ENCODE peak calls at places on chromosomes 7 and 10, in seven cellular contexts. Y, V, O, N, S, E and R are unnamed samples.

GRCh38 chr7:113664867-113665266 is 253.9 kb downstream of the PPP1R3A start:
- DNase-seq in O (no peak), S (no peak), E (no peak), V (peak), Y (no peak), N (no peak), R (no peak)

GRCh38 chr7:27080844-27081423 is 14.9 kb downstream of the HOXA1 start:
- DNase-seq in Y (no peak), E (no peak), S (no peak), V (peak), O (no peak), N (peak), R (no peak)

GRCh38 chr7:15397921-15398560 is 163.8 kb downstream of the AGMO start:
- DNase-seq in N (no peak), E (no peak), V (no peak), O (no peak), S (no peak), Y (no peak), R (no peak)

GRCh38 chr7:75536940-75537538 is 44.9 kb downstream of the SPDYE5 start:
- DNase-seq in S (no peak), O (no peak), N (no peak), E (no peak), V (no peak), Y (no peak), R (no peak)

GRCh38 chr10:113228570-113228969 is 278.5 kb downstream of the TCF7L2 start:
- DNase-seq in O (no peak), N (no peak), E (peak), Y (no peak), V (peak), S (no peak), R (no peak)

GRCh38 chr7:102291056-102291915 is 4.6 kb downstream of the SH2B2 start:
- DNase-seq in S (no peak), E (no peak), V (no peak), N (no peak), O (no peak), Y (no peak), R (no peak)

GRCh38 chr7:129875745-129876411 is 76.9 kb downstream of the UBE2H start:
- DNase-seq in V (peak), N (peak), Y (no peak), S (no peak), E (peak), O (no peak), R (no peak)

GRCh38 chr10:27390681-27391080 is 113.4 kb upstream of the RAB18 start:
- DNase-seq in Y (no peak), E (peak), N (no peak), O (no peak), V (peak), S (no peak), R (no peak)

GRCh38 chr10:3829193-3830050 is 44.4 kb upstream of the KLF6 start:
- DNase-seq in O (peak), E (no peak), V (no peak), Y (no peak), S (no peak), N (peak), R (no peak)

GRCh38 chr7:66224171-66224773 is 19.1 kb downstream of the TPST1 start:
- DNase-seq in O (no peak), V (no peak), Y (no peak), N (no peak), S (peak), E (no peak), R (no peak)

GRCh38 chr7:66221442-66221841 is 16.3 kb downstream of the TPST1 start:
- DNase-seq in V (no peak), S (no peak), N (no peak), O (no peak), E (no peak), Y (no peak), R (no peak)

GRCh38 chr7:66216687-66217086 is 11.6 kb downstream of the TPST1 start:
- DNase-seq in Y (no peak), O (no peak), V (no peak), E (no peak), S (no peak), N (no peak), R (no peak)

DNA sequence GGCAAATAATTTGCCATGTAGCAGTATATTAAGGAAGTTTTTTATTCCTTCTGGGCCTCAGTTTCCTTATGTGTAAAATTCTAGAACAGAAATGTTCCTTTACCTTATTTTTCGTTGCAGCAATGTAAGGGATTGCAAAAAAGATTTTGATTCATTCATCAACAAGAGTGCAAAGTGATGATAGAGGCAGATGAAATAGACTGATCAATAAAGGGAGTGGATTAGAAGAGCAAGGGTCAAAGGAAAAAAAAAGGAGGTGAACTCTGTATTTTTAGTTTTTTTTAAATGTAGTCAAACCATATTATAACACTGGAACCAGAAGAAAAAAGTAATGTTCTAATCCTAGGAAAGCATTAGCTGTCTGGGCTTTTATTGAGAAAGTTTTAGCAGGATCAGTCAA is 14.7 kb downstream of the TPST1 start:
- DNase-seq in E (no peak), O (no peak), Y (no peak), V (no peak), S (no peak), N (no peak), R (no peak)
- H3K23ac ChIP-seq in E (no peak), O (no peak), Y (no peak), V (no peak), S (no peak), N (no peak), R (no peak)

GRCh38 chr10:42650374-42650773 is 12.0 kb upstream of the ZNF33B start:
- DNase-seq in Y (no peak), S (no peak), O (no peak), E (no peak), N (no peak), V (no peak), R (no peak)

GRCh38 chr10:42648512-42648911 is 10.1 kb upstream of the ZNF33B start:
- DNase-seq in Y (no peak), N (no peak), E (no peak), O (no peak), V (no peak), S (no peak), R (no peak)

GRCh38 chr10:42654419-42654818 is 16.0 kb upstream of the ZNF33B start:
- DNase-seq in E (no peak), S (no peak), O (no peak), Y (no peak), N (no peak), V (no peak), R (no peak)

GRCh38 chr10:42646692-42647640 is 8.6 kb upstream of the ZNF33B start:
- DNase-seq in O (no peak), Y (peak), S (no peak), N (no peak), E (no peak), V (no peak), R (no peak)

DNA sequence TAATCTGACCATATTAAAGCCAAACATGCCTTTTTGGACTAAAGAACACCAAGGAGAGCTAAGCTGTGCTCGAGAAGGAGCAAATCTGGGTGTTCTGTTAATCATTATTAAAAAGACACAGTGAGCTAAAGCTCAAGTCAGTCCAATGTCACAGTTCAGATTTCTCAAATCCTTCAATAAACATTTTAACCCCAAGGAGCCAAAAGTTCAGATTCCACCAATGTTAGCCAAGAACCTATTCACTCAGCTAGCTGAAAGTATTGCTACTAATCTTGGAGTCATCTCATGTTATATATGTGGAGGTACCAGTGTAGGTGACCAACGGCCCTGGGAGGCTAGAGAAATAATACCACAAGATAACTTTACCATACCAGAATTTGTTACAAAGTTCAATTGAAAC is 14.5 kb upstream of the ZNF33B start:
- DNase-seq in E (no peak), O (no peak), N (no peak), Y (no peak), S (no peak), V (no peak), R (no peak)
- H2AK5ac ChIP-seq in E (no peak), O (no peak), N (no peak), Y (no peak), S (no peak), V (no peak), R (no peak)

GRCh38 chr7:4683043-4683883 is 1.2 kb downstream of the FOXK1 start:
- DNase-seq in E (no peak), N (no peak), V (no peak), S (no peak), O (no peak), Y (no peak), R (no peak)
- H3K18ac ChIP-seq in E (peak), N (peak), V (peak), S (no peak), O (peak), Y (peak), R (peak)

GRCh38 chr10:52187521-52188258 is 126.4 kb upstream of the DKK1 start:
- DNase-seq in Y (no peak), S (no peak), N (peak), O (no peak), V (no peak), E (no peak), R (no peak)

GRCh38 chr10:52191049-52191448 is 123.0 kb upstream of the DKK1 start:
- DNase-seq in S (no peak), E (no peak), Y (no peak), O (no peak), V (no peak), N (no peak), R (no peak)

GRCh38 chr10:52185256-52185655 is 128.8 kb upstream of the DKK1 start:
- DNase-seq in O (no peak), V (no peak), E (no peak), N (no peak), S (no peak), Y (no peak), R (no peak)
- H3K23ac ChIP-seq in O (no peak), V (no peak), E (no peak), N (no peak), S (no peak), Y (no peak), R (no peak)

GRCh38 chr10:68096913-68097509 is 12.3 kb upstream of the MYPN start:
- DNase-seq in O (peak), E (peak), S (no peak), N (peak), V (peak), Y (peak), R (no peak)
- H2AK5ac ChIP-seq in O (no peak), E (no peak), S (no peak), N (no peak), V (peak), Y (no peak), R (no peak)

GRCh38 chr7:44064791-44065430 is 456 bp downstream of the PGAM2 start:
- DNase-seq in Y (no peak), V (no peak), S (no peak), N (no peak), E (no peak), O (no peak), R (no peak)
- H3K18ac ChIP-seq in Y (no peak), V (no peak), S (no peak), N (no peak), E (no peak), O (peak), R (peak)

GRCh38 chr10:132224343-132225072 is 37.8 kb downstream of the DPYSL4 start:
- DNase-seq in V (peak), Y (no peak), S (no peak), N (no peak), O (no peak), E (no peak), R (no peak)

GRCh38 chr10:132223156-132223590 is 36.4 kb downstream of the DPYSL4 start:
- DNase-seq in E (peak), V (peak), N (peak), O (peak), Y (peak), S (peak), R (peak)

GRCh38 chr10:132225073-132225848 is 38.5 kb downstream of the DPYSL4 start:
- DNase-seq in Y (no peak), O (no peak), V (no peak), N (no peak), E (no peak), S (no peak), R (no peak)

GRCh38 chr10:132222726-132223125 is 36.0 kb downstream of the DPYSL4 start:
- DNase-seq in Y (no peak), V (no peak), O (no peak), S (no peak), N (no peak), E (no peak), R (no peak)

GRCh38 chr10:132223611-132224342 is 37.0 kb downstream of the DPYSL4 start:
- DNase-seq in S (no peak), Y (no peak), N (no peak), O (no peak), E (no peak), V (no peak), R (no peak)
- H3K23ac ChIP-seq in S (no peak), Y (no peak), N (no peak), O (no peak), E (peak), V (no peak), R (peak)